ENCODE peak calls at places on chromosome 9, in eight cellular contexts. H, G, F, C, K, P, R and U are unnamed samples.

GRCh38 chr9:99005651-99006050 is 61.9 kb downstream of the COL15A1 start:
- DNase-seq in H (no peak), G (no peak), F (no peak), C (no peak), K (no peak), P (no peak), R (no peak), U (no peak)

GRCh38 chr9:99239341-99240055 is 17.4 kb downstream of the SEC61B start:
- DNase-seq in H (peak; percentile 80), G (no peak), F (no peak), C (peak; percentile 36), K (peak; percentile 30), P (no peak), R (no peak), U (no peak)

GRCh38 chr9:98900244-98900643 is 43.5 kb upstream of the COL15A1 start:
- DNase-seq in H (no peak), G (no peak), F (no peak), C (no peak), K (no peak), P (no peak), R (no peak), U (no peak)

GRCh38 chr9:133041958-133042357 is 11.2 kb downstream of the GTF3C5 start:
- DNase-seq in H (no peak), G (no peak), F (no peak), C (no peak), K (no peak), P (peak; percentile 22), R (no peak), U (no peak)

GRCh38 chr9:131722260-131722659 is 17.6 kb downstream of the RAPGEF1 start:
- DNase-seq in H (no peak), G (no peak), F (no peak), C (no peak), K (no peak), P (peak; percentile 69), R (no peak), U (no peak)

GRCh38 chr9:118522093-118523028 is 818.2 kb downstream of the TLR4 start:
- DNase-seq in H (no peak), G (peak; percentile 56), F (no peak), C (no peak), K (peak; percentile 73), P (no peak), R (peak; percentile 11), U (peak; percentile 59)

GRCh38 chr9:137919095-137919465 is 41.5 kb downstream of the CACNA1B start:
- DNase-seq in H (no peak), G (no peak), F (no peak), C (no peak), K (no peak), P (no peak), R (no peak), U (no peak)

GRCh38 chr9:110942522-110942921 is 95.7 kb downstream of the LPAR1 start:
- DNase-seq in H (no peak), G (no peak), F (no peak), C (peak; percentile 65), K (peak; percentile 21), P (no peak), R (no peak), U (no peak)

GRCh38 chr9:110078626-110079025 is 129.3 kb downstream of the C9orf152 start:
- DNase-seq in H (no peak), G (no peak), F (no peak), C (no peak), K (no peak), P (no peak), R (no peak), U (no peak)